ENCODE peak calls at places on chromosomes 5 and 9, in eight cellular contexts. One of them, this sample, is unnamed. For H3K9me3, the result is how much of the 10 kb centered on the place peaks cover.

GRCh38 chr9:77284616-77285015 is 107.3 kb downstream of the VPS13A start:
- DNase-seq in adrenal gland: no peak
- DNase-seq in testis: no peak
- DNase-seq in heart left ventricle: no peak
- DNase-seq in A549: no peak
- DNase-seq in body of pancreas: no peak
- DNase-seq in HCT116: no peak
- DNase-seq in stomach: no peak
- DNase-seq in this sample: no peak

GRCh38 chr5:137632716-137633115 is 103.2 kb downstream of the KLHL3 start:
- DNase-seq in testis: no peak
- DNase-seq in heart left ventricle: no peak
- DNase-seq in stomach: no peak
- DNase-seq in HCT116: no peak
- DNase-seq in A549: no peak
- DNase-seq in adrenal gland: no peak
- DNase-seq in body of pancreas: no peak
- DNase-seq in this sample: no peak

GRCh38 chr9:136597965-136598364 is 52.1 kb upstream of the NOTCH1 start:
- DNase-seq in A549: no peak
- DNase-seq in heart left ventricle: no peak
- DNase-seq in adrenal gland: no peak
- DNase-seq in HCT116: no peak
- DNase-seq in body of pancreas: no peak
- DNase-seq in stomach: no peak
- DNase-seq in testis: no peak
- DNase-seq in this sample: no peak

GRCh38 chr5:52943285-52943684 is 45.9 kb upstream of the ITGA2 start:
- DNase-seq in A549: no peak
- DNase-seq in HCT116: no peak
- DNase-seq in adrenal gland: no peak
- DNase-seq in body of pancreas: no peak
- DNase-seq in heart left ventricle: no peak
- DNase-seq in testis: no peak
- DNase-seq in stomach: no peak
- DNase-seq in this sample: no peak

GRCh38 chr9:73215249-73215648 is 63.6 kb downstream of the ANXA1 start:
- DNase-seq in testis: no peak
- DNase-seq in adrenal gland: no peak
- DNase-seq in stomach: no peak
- DNase-seq in HCT116: no peak
- DNase-seq in heart left ventricle: no peak
- DNase-seq in A549: no peak
- DNase-seq in body of pancreas: no peak
- DNase-seq in this sample: no peak

GRCh38 chr9:16884952-16885513 is 14.6 kb upstream of the BNC2 start:
- DNase-seq in stomach: no peak
- DNase-seq in heart left ventricle: no peak
- DNase-seq in adrenal gland: peak
- DNase-seq in HCT116: no peak
- DNase-seq in testis: peak
- DNase-seq in body of pancreas: no peak
- DNase-seq in A549: no peak
- DNase-seq in this sample: peak

GRCh38 chr5:27708579-27708978 is 670.2 kb upstream of the CDH9 start:
- DNase-seq in A549: peak
- DNase-seq in adrenal gland: peak
- DNase-seq in heart left ventricle: no peak
- DNase-seq in testis: no peak
- DNase-seq in body of pancreas: no peak
- DNase-seq in HCT116: no peak
- DNase-seq in stomach: no peak
- DNase-seq in this sample: no peak

GRCh38 chr5:3032513-3032912 is 281.0 kb upstream of the IRX2 start:
- DNase-seq in HCT116: no peak
- DNase-seq in testis: no peak
- DNase-seq in adrenal gland: no peak
- DNase-seq in body of pancreas: no peak
- DNase-seq in A549: no peak
- DNase-seq in stomach: no peak
- DNase-seq in heart left ventricle: no peak
- DNase-seq in this sample: no peak

GRCh38 chr9:125409217-125409636 is 147.6 kb downstream of the GAPVD1 start:
- DNase-seq in body of pancreas: no peak
- DNase-seq in heart left ventricle: no peak
- DNase-seq in stomach: no peak
- DNase-seq in A549: no peak
- DNase-seq in testis: no peak
- DNase-seq in HCT116: peak
- DNase-seq in adrenal gland: no peak
- DNase-seq in this sample: peak

GRCh38 chr5:80082731-80083114 is 47.6 kb downstream of the THBS4 start:
- DNase-seq in A549: peak
- DNase-seq in adrenal gland: peak
- DNase-seq in stomach: peak
- DNase-seq in HCT116: peak
- DNase-seq in testis: peak
- DNase-seq in heart left ventricle: peak
- DNase-seq in body of pancreas: peak
- DNase-seq in this sample: peak

GRCh38 chr5:155316310-155316709 is 302.8 kb downstream of the KIF4B start:
- DNase-seq in HCT116: no peak
- DNase-seq in A549: no peak
- DNase-seq in body of pancreas: no peak
- DNase-seq in adrenal gland: no peak
- DNase-seq in stomach: no peak
- DNase-seq in testis: no peak
- DNase-seq in heart left ventricle: no peak
- DNase-seq in this sample: no peak

GRCh38 chr9:35489313-35490154 is at the start of gene RUSC2:
- DNase-seq in HCT116: peak
- DNase-seq in body of pancreas: peak
- DNase-seq in adrenal gland: peak
- DNase-seq in stomach: peak
- DNase-seq in testis: peak
- DNase-seq in heart left ventricle: peak
- DNase-seq in A549: peak
- DNase-seq in this sample: peak

GRCh38 chr5:116557669-116558271 is 16.9 kb downstream of the SEMA6A start:
- DNase-seq in body of pancreas: no peak
- DNase-seq in HCT116: no peak
- DNase-seq in stomach: no peak
- DNase-seq in testis: no peak
- DNase-seq in A549: peak
- DNase-seq in adrenal gland: no peak
- DNase-seq in heart left ventricle: no peak
- DNase-seq in this sample: no peak

GRCh38 chr5:108101105-108101504 is 280.8 kb downstream of the FBXL17 start:
- DNase-seq in A549: no peak
- DNase-seq in heart left ventricle: peak
- DNase-seq in testis: no peak
- DNase-seq in adrenal gland: peak
- DNase-seq in stomach: no peak
- DNase-seq in body of pancreas: no peak
- DNase-seq in HCT116: no peak
- DNase-seq in this sample: no peak

GRCh38 chr5:158289967-158290366 is 431.0 kb upstream of the CLINT1 start:
- DNase-seq in A549: no peak
- DNase-seq in heart left ventricle: no peak
- DNase-seq in body of pancreas: no peak
- DNase-seq in HCT116: no peak
- DNase-seq in stomach: no peak
- DNase-seq in testis: no peak
- DNase-seq in adrenal gland: no peak
- DNase-seq in this sample: no peak

DNA sequence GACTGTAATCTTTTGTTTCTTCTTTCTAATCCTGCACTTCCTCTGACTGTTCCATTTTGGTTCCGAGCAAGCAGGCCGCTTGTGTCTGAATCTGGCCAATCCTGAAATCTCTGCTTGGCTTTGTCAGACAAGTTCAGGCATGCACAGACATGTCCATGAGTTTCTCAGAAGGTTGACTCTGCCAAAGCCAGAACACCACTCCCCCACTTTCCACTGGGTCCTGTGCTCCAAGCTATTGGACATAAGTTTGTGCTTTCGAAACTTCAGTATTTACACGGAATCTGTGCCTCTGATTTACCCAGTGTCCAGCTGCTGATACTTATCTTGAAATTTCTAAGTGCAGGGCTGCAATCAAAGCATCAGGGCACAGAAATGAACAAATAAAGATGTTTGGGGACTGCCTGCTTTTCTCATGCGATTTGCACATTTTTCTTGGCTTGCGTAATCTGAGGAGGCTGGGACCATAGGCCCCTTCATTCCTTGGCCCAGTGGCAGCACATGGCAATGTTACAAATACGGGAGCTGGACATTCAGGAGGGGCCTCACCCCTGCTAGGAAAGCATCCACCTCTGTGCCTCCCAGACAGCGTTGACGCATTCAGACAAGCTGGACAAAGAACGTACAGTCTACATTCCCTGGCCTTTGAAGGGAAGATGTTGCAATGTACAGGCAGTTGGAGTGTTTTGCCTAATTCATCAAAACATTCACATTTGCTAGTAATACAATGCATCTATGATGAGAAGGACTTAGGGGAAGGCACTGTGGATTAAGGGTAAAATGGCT is 209.2 kb upstream of the PAPPA start:
- DNase-seq in HCT116: no peak
- DNase-seq in testis: peak
- DNase-seq in adrenal gland: peak
- DNase-seq in A549: peak
- DNase-seq in heart left ventricle: peak
- DNase-seq in body of pancreas: peak
- DNase-seq in stomach: peak
- DNase-seq in this sample: peak
- H3K27ac ChIP-seq in HCT116: peak
- H3K27ac ChIP-seq in testis: peak
- H3K27ac ChIP-seq in adrenal gland: peak
- H3K27ac ChIP-seq in A549: peak
- H3K27ac ChIP-seq in heart left ventricle: peak
- H3K27ac ChIP-seq in body of pancreas: no peak
- H3K27ac ChIP-seq in stomach: peak
- H3K27ac ChIP-seq in this sample: peak

GRCh38 chr5:150395690-150395979 is 17.1 kb downstream of the CD74 start:
- DNase-seq in testis: no peak
- DNase-seq in A549: no peak
- DNase-seq in heart left ventricle: no peak
- DNase-seq in body of pancreas: no peak
- DNase-seq in HCT116: no peak
- DNase-seq in adrenal gland: no peak
- DNase-seq in stomach: no peak
- DNase-seq in this sample: no peak

GRCh38 chr5:150397749-150398431 is 14.8 kb downstream of the CD74 start:
- DNase-seq in body of pancreas: no peak
- DNase-seq in adrenal gland: no peak
- DNase-seq in stomach: no peak
- DNase-seq in heart left ventricle: peak
- DNase-seq in testis: no peak
- DNase-seq in HCT116: no peak
- DNase-seq in A549: no peak
- DNase-seq in this sample: no peak

GRCh38 chr5:150394103-150394502 is 18.6 kb downstream of the CD74 start:
- DNase-seq in heart left ventricle: no peak
- DNase-seq in stomach: no peak
- DNase-seq in adrenal gland: no peak
- DNase-seq in HCT116: no peak
- DNase-seq in body of pancreas: no peak
- DNase-seq in testis: no peak
- DNase-seq in A549: peak
- DNase-seq in this sample: no peak

GRCh38 chr5:150394912-150395689 is 17.6 kb downstream of the CD74 start:
- DNase-seq in stomach: no peak
- DNase-seq in adrenal gland: no peak
- DNase-seq in body of pancreas: no peak
- DNase-seq in A549: no peak
- DNase-seq in testis: no peak
- DNase-seq in heart left ventricle: no peak
- DNase-seq in HCT116: no peak
- DNase-seq in this sample: no peak

GRCh38 chr5:150396247-150396646 is 16.5 kb downstream of the CD74 start:
- DNase-seq in testis: no peak
- DNase-seq in body of pancreas: no peak
- DNase-seq in adrenal gland: no peak
- DNase-seq in A549: no peak
- DNase-seq in heart left ventricle: peak
- DNase-seq in stomach: no peak
- DNase-seq in HCT116: no peak
- DNase-seq in this sample: no peak
- TF ChIP-seq POLR2A in testis: no peak
- TF ChIP-seq POLR2A in body of pancreas: no peak
- TF ChIP-seq POLR2A in adrenal gland: no peak
- TF ChIP-seq POLR2A in A549: no peak
- TF ChIP-seq POLR2A in heart left ventricle: no peak
- TF ChIP-seq POLR2A in stomach: no peak
- TF ChIP-seq POLR2A in HCT116: no peak
- TF ChIP-seq POLR2A in this sample: no peak

GRCh38 chr5:179137643-179138567 is 77.7 kb downstream of the ZNF354C start:
- DNase-seq in testis: no peak
- DNase-seq in stomach: no peak
- DNase-seq in HCT116: no peak
- DNase-seq in adrenal gland: no peak
- DNase-seq in heart left ventricle: no peak
- DNase-seq in body of pancreas: no peak
- DNase-seq in A549: no peak
- DNase-seq in this sample: no peak
- H3K9me3 ChIP-seq in testis: under half
- H3K9me3 ChIP-seq in stomach: under half
- H3K9me3 ChIP-seq in HCT116: under half
- H3K9me3 ChIP-seq in adrenal gland: under half
- H3K9me3 ChIP-seq in heart left ventricle: under half
- H3K9me3 ChIP-seq in body of pancreas: under half
- H3K9me3 ChIP-seq in A549: under half
- H3K9me3 ChIP-seq in this sample: under half

DNA sequence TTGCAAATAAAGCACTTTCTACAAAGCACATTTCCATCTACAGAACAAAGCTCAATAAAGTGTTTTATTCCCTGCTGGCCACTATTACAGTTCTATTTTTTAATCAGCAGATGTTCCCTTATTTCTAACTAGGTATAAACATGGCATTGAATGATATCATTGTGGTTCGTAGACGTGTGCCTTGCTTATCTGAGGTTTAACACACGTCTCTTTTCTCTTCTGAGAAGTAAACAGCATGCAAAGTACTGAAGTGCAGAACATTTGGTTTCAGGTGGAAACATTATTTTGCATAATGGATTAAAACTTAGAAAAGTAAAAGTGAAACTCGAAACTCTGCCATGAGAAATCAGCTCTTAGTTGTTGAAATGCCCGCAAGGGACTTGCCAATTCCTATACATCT is 1989.3 kb upstream of the WWC1 start:
- DNase-seq in testis: no peak
- DNase-seq in A549: no peak
- DNase-seq in body of pancreas: no peak
- DNase-seq in adrenal gland: no peak
- DNase-seq in heart left ventricle: no peak
- DNase-seq in HCT116: no peak
- DNase-seq in stomach: no peak
- DNase-seq in this sample: no peak
- H3K27ac ChIP-seq in testis: no peak
- H3K27ac ChIP-seq in A549: no peak
- H3K27ac ChIP-seq in body of pancreas: no peak
- H3K27ac ChIP-seq in adrenal gland: no peak
- H3K27ac ChIP-seq in heart left ventricle: no peak
- H3K27ac ChIP-seq in HCT116: no peak
- H3K27ac ChIP-seq in stomach: no peak
- H3K27ac ChIP-seq in this sample: no peak

GRCh38 chr5:72203251-72203845 is 96.1 kb downstream of the MAP1B start:
- DNase-seq in testis: no peak
- DNase-seq in heart left ventricle: no peak
- DNase-seq in HCT116: no peak
- DNase-seq in adrenal gland: no peak
- DNase-seq in body of pancreas: no peak
- DNase-seq in stomach: no peak
- DNase-seq in A549: no peak
- DNase-seq in this sample: no peak
- TF ChIP-seq POLR2A in testis: no peak
- TF ChIP-seq POLR2A in heart left ventricle: no peak
- TF ChIP-seq POLR2A in HCT116: no peak
- TF ChIP-seq POLR2A in adrenal gland: no peak
- TF ChIP-seq POLR2A in body of pancreas: no peak
- TF ChIP-seq POLR2A in stomach: no peak
- TF ChIP-seq POLR2A in A549: no peak
- TF ChIP-seq POLR2A in this sample: no peak